ENCODE peak calls at places on chromosomes 11 and 22, in eight cellular contexts. D, L, Q, W, B, I, X and U are unnamed samples.

GRCh38 chr11:133945087-133945974 is 11.4 kb downstream of the IGSF9B start:
- DNase-seq in D (peak; percentile 95), L (peak; percentile 62), Q (no peak), W (peak; percentile 37), B (no peak), I (no peak), X (peak; percentile 78), U (peak; percentile 65)

GRCh38 chr11:94870422-94870821 is 102.3 kb downstream of the AMOTL1 start:
- DNase-seq in D (no peak), L (no peak), Q (no peak), W (no peak), B (no peak), I (no peak), X (no peak), U (no peak)

GRCh38 chr22:46561435-46561905 is 24.1 kb upstream of the CELSR1 start:
- DNase-seq in D (no peak), L (no peak), Q (no peak), W (peak; percentile 70), B (no peak), I (no peak), X (no peak), U (no peak)

GRCh38 chr22:47178339-47178738 is 415.9 kb downstream of the TBC1D22A start:
- DNase-seq in D (no peak), L (no peak), Q (no peak), W (no peak), B (no peak), I (no peak), X (no peak), U (no peak)

GRCh38 chr22:23478175-23478574 is 101.9 kb downstream of the IGLL1 start:
- DNase-seq in D (no peak), L (no peak), Q (no peak), W (peak; percentile 14), B (no peak), I (no peak), X (no peak), U (no peak)

GRCh38 chr22:20158366-20159036 is 7.6 kb upstream of the CCDC188 start:
- DNase-seq in D (no peak), L (no peak), Q (no peak), W (no peak), B (no peak), I (no peak), X (no peak), U (no peak)

GRCh38 chr11:126465573-126466287 is 110.2 kb downstream of the ST3GAL4 start:
- DNase-seq in D (no peak), L (no peak), Q (no peak), W (no peak), B (no peak), I (no peak), X (peak; percentile 4), U (no peak)

GRCh38 chr11:94330789-94331188 is 26.4 kb downstream of the IZUMO1R start:
- DNase-seq in D (no peak), L (no peak), Q (no peak), W (no peak), B (no peak), I (no peak), X (no peak), U (no peak)

GRCh38 chr22:37898441-37899181 is 7.5 kb upstream of the MICALL1 start:
- DNase-seq in D (no peak), L (no peak), Q (peak; percentile 58), W (peak; percentile 93), B (no peak), I (no peak), X (no peak), U (no peak)

GRCh38 chr22:20258584-20259335 is 9.4 kb downstream of the RTN4R start:
- DNase-seq in D (peak; percentile 41), L (no peak), Q (no peak), W (no peak), B (no peak), I (no peak), X (no peak), U (no peak)

GRCh38 chr11:62501432-62501891 is 45.1 kb downstream of the AHNAK start:
- DNase-seq in D (no peak), L (no peak), Q (peak; percentile 94), W (no peak), B (no peak), I (no peak), X (no peak), U (no peak)

GRCh38 chr11:6611092-6612007 is 666 bp downstream of the TAF10 start:
- DNase-seq in D (peak; percentile 57), L (peak; percentile 31), Q (no peak), W (no peak), B (peak; percentile 57), I (no peak), X (no peak), U (peak; percentile 20)

GRCh38 chr22:39522567-39523300 is 2.4 kb downstream of the ATF4 start:
- DNase-seq in D (peak; percentile 43), L (no peak), Q (peak; percentile 37), W (peak; percentile 38), B (peak; percentile 60), I (no peak), X (peak; percentile 34), U (no peak)

GRCh38 chr11:127205688-127206217 is 205.2 kb upstream of the KIRREL3 start:
- DNase-seq in D (no peak), L (no peak), Q (no peak), W (no peak), B (no peak), I (no peak), X (no peak), U (no peak)

GRCh38 chr11:15199693-15200092 is 85.0 kb downstream of the INSC start:
- DNase-seq in D (no peak), L (no peak), Q (no peak), W (peak; percentile 11), B (no peak), I (peak; percentile 6), X (no peak), U (no peak)

GRCh38 chr11:28110108-28110838 is 2.1 kb downstream of the METTL15 start:
- DNase-seq in D (peak; percentile 53), L (peak; percentile 27), Q (peak; percentile 31), W (peak; percentile 77), B (peak; percentile 85), I (no peak), X (peak; percentile 48), U (peak; percentile 16)

GRCh38 chr22:34333285-34333684 is 413.0 kb upstream of the LARGE1 start:
- DNase-seq in D (no peak), L (no peak), Q (no peak), W (no peak), B (no peak), I (no peak), X (no peak), U (no peak)

GRCh38 chr11:112963368-112963955 is 2.2 kb downstream of the NCAM1 start:
- DNase-seq in D (no peak), L (no peak), Q (no peak), W (no peak), B (no peak), I (no peak), X (no peak), U (no peak)

GRCh38 chr11:71450507-71450906 is 2.3 kb upstream of the DHCR7 start:
- DNase-seq in D (no peak), L (no peak), Q (no peak), W (no peak), B (no peak), I (no peak), X (no peak), U (no peak)

GRCh38 chr11:94790771-94791180 is 22.6 kb downstream of the AMOTL1 start:
- DNase-seq in D (no peak), L (no peak), Q (no peak), W (no peak), B (no peak), I (no peak), X (no peak), U (no peak)

GRCh38 chr22:19873138-19873959 is 18.7 kb upstream of the GNB1L start:
- DNase-seq in D (no peak), L (no peak), Q (no peak), W (peak; percentile 42), B (no peak), I (no peak), X (no peak), U (no peak)

GRCh38 chr22:49183826-49184216 is 643.9 kb downstream of the BRD1 start:
- DNase-seq in D (no peak), L (no peak), Q (no peak), W (no peak), B (no peak), I (no peak), X (no peak), U (no peak)

GRCh38 chr11:12674936-12675696 is 895 bp downstream of the TEAD1 start:
- DNase-seq in D (no peak), L (no peak), Q (peak; percentile 35), W (no peak), B (peak; percentile 51), I (no peak), X (peak; percentile 3), U (no peak)

GRCh38 chr22:28231423-28231822 is 312.4 kb upstream of the PITPNB start:
- DNase-seq in D (no peak), L (no peak), Q (no peak), W (no peak), B (no peak), I (no peak), X (no peak), U (no peak)

GRCh38 chr11:83684071-83684470 is 397.9 kb upstream of the CCDC90B start:
- DNase-seq in D (no peak), L (no peak), Q (no peak), W (no peak), B (no peak), I (no peak), X (no peak), U (no peak)

GRCh38 chr11:33347490-33348125 is 90.4 kb downstream of the HIPK3 start:
- DNase-seq in D (no peak), L (no peak), Q (no peak), W (no peak), B (no peak), I (no peak), X (no peak), U (no peak)

GRCh38 chr11:72584293-72584921 is 89.8 kb downstream of the PDE2A start:
- DNase-seq in D (peak; percentile 61), L (peak; percentile 35), Q (no peak), W (no peak), B (peak; percentile 49), I (no peak), X (peak; percentile 46), U (peak; percentile 22)

GRCh38 chr11:133134561-133135173 is 397.6 kb downstream of the OPCML start:
- DNase-seq in D (no peak), L (peak; percentile 2), Q (no peak), W (peak; percentile 39), B (peak; percentile 69), I (peak; percentile 30), X (no peak), U (peak; percentile 1)

GRCh38 chr11:61120099-61120864 is 18.0 kb downstream of the CD5 start:
- DNase-seq in D (no peak), L (no peak), Q (no peak), W (no peak), B (no peak), I (no peak), X (no peak), U (no peak)

GRCh38 chr11:82823635-82824614 is 76.3 kb downstream of the PRCP start:
- DNase-seq in D (no peak), L (no peak), Q (peak; percentile 70), W (no peak), B (no peak), I (no peak), X (no peak), U (no peak)

GRCh38 chr11:47415949-47416472 is 7.6 kb downstream of the SLC39A13 start:
- DNase-seq in D (no peak), L (no peak), Q (no peak), W (peak; percentile 71), B (peak; percentile 82), I (peak; percentile 96), X (no peak), U (no peak)

GRCh38 chr22:48594016-48594756 is 1233.5 kb downstream of the BRD1 start:
- DNase-seq in D (no peak), L (no peak), Q (no peak), W (no peak), B (no peak), I (no peak), X (no peak), U (no peak)

GRCh38 chr11:130121430-130121978 is 38.1 kb upstream of the ST14 start:
- DNase-seq in D (no peak), L (no peak), Q (no peak), W (no peak), B (no peak), I (no peak), X (peak; percentile 13), U (no peak)

GRCh38 chr22:28373841-28374240 is 305.8 kb downstream of the TTC28 start:
- DNase-seq in D (no peak), L (no peak), Q (no peak), W (no peak), B (no peak), I (no peak), X (no peak), U (no peak)